ENCODE peak calls at places on chromosomes 13 and 19, in nine cellular contexts. T is stomach, Q is pancreas, U is tibial artery, E is fibroblast of pulmonary artery, A is lower lobe of right lung, D is cardiac muscle cell, X is suprapubic skin, K is progenitor cell of endocrine pancreas. S is an unnamed sample.

GRCh38 chr13:29810898-29811297 is 39.5 kb downstream of the UBL3 start:
- DNase-seq in T (no peak), Q (no peak), U (no peak), E (no peak), A (no peak), D (no peak), X (no peak), K (no peak), S (no peak)

GRCh38 chr13:80873589-80873988 is 532.7 kb upstream of the SPRY2 start:
- DNase-seq in T (no peak), Q (no peak), U (no peak), E (no peak), A (no peak), D (no peak), X (no peak), K (no peak), S (no peak)

GRCh38 chr19:38213911-38214625 is 10.0 kb downstream of the DPF1 start:
- DNase-seq in T (no peak), Q (no peak), U (no peak), E (peak), A (no peak), D (peak), X (no peak), K (no peak), S (no peak)

GRCh38 chr13:20389696-20390525 is 135.7 kb downstream of the CRYL1 start:
- DNase-seq in T (no peak), Q (no peak), U (no peak), E (no peak), A (no peak), D (peak), X (no peak), K (no peak), S (no peak)

GRCh38 chr19:55067869-55068268 is 4.9 kb upstream of the RDH13 start:
- DNase-seq in T (no peak), Q (no peak), U (no peak), E (no peak), A (no peak), D (no peak), X (no peak), K (no peak), S (no peak)

GRCh38 chr13:50161052-50161451 is 145.8 kb downstream of the KCNRG start:
- DNase-seq in T (no peak), Q (no peak), U (no peak), E (peak), A (no peak), D (peak), X (no peak), K (no peak), S (no peak)

GRCh38 chr19:24166055-24166454 is 79.1 kb downstream of the ZNF254 start:
- DNase-seq in T (no peak), Q (no peak), U (no peak), E (peak), A (no peak), D (peak), X (no peak), K (no peak), S (no peak)

GRCh38 chr13:79196366-79196765 is 209.7 kb downstream of the RBM26 start:
- DNase-seq in T (no peak), Q (no peak), U (no peak), E (no peak), A (no peak), D (no peak), X (no peak), K (no peak), S (no peak)

GRCh38 chr19:1236566-1236965 is 1.2 kb downstream of the CBARP start:
- DNase-seq in T (no peak), Q (no peak), U (no peak), E (no peak), A (no peak), D (no peak), X (no peak), K (no peak), S (no peak)

GRCh38 chr19:5131866-5132561 is 163.1 kb downstream of the KDM4B start:
- DNase-seq in T (no peak), Q (no peak), U (no peak), E (no peak), A (no peak), D (no peak), X (no peak), K (peak), S (no peak)

GRCh38 chr13:44903596-44903995 is 85.7 kb downstream of the NUFIP1 start:
- DNase-seq in T (peak), Q (peak), U (peak), E (peak), A (peak), D (peak), X (peak), K (no peak), S (no peak)

GRCh38 chr19:35202722-35203674 is 25.5 kb downstream of the FAM187B start:
- DNase-seq in T (no peak), Q (no peak), U (no peak), E (no peak), A (no peak), D (no peak), X (no peak), K (no peak), S (no peak)

GRCh38 chr13:63163903-63164302 is 1748.3 kb upstream of the PCDH20 start:
- DNase-seq in T (no peak), Q (no peak), U (no peak), E (no peak), A (no peak), D (no peak), X (no peak), K (no peak), S (no peak)

GRCh38 chr19:18119243-18120105 is 21.9 kb downstream of the MAST3 start:
- DNase-seq in T (no peak), Q (no peak), U (no peak), E (no peak), A (no peak), D (no peak), X (no peak), K (no peak), S (no peak)

GRCh38 chr19:18118420-18119242 is 21.1 kb downstream of the MAST3 start:
- DNase-seq in T (no peak), Q (no peak), U (no peak), E (peak), A (no peak), D (no peak), X (no peak), K (no peak), S (no peak)

GRCh38 chr19:18117364-18117691 is 19.8 kb downstream of the MAST3 start:
- DNase-seq in T (no peak), Q (no peak), U (no peak), E (no peak), A (no peak), D (no peak), X (no peak), K (no peak), S (no peak)

GRCh38 chr19:18120127-18120526 is 22.5 kb downstream of the MAST3 start:
- DNase-seq in T (no peak), Q (no peak), U (no peak), E (no peak), A (no peak), D (no peak), X (no peak), K (no peak), S (no peak)

DNA sequence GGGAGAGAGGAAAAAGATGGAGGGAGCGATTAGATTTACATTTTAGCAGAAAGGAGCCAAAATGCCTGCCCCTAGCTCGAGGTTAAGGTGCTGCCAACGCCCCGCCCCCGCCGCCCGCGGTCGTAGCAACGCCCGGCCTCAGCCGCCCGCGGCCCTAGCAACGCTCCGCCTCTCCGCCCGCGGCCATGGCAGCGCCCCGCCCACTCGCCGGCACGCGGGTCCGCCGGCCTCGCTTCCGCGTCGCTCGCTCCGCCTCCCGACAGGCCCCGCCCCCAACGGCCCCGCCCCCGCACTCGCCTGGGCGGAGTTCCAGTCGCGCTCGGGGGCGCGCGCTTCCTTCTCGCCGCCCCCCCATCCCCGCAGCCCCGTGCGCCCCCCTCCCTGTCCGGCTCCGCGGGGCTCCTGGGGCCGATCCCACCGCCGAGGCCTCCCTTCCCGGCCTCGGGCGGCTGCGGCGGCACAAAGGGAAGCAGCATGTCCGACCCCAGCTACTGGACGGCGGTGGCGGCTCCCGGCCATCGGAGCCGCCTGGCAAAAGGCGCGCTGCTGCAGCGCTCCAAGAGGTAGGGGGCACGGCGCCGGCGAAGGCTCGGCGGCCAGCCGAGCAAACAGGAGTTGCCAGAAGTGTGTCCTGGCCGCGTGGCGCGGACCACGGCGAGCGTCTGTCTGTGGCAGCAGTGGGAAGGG is 20.3 kb downstream of the MAST3 start:
- DNase-seq in T (peak), Q (peak), U (peak), E (peak), A (peak), D (peak), X (peak), K (peak), S (peak)
- TF ChIP-seq CTCF in T (no peak), Q (no peak), U (no peak), E (no peak), A (no peak), D (no peak), X (no peak), K (peak), S (no peak)

GRCh38 chr13:75760182-75760981 is 124.3 kb downstream of the LMO7 start:
- DNase-seq in T (peak), Q (peak), U (no peak), E (no peak), A (peak), D (no peak), X (no peak), K (no peak), S (no peak)
- TF ChIP-seq CTCF in T (peak), Q (no peak), U (no peak), E (no peak), A (peak), D (no peak), X (peak), K (peak), S (no peak)

GRCh38 chr19:10894911-10895213 is 23.5 kb downstream of the CARM1 start:
- DNase-seq in T (no peak), Q (no peak), U (no peak), E (no peak), A (no peak), D (no peak), X (no peak), K (no peak), S (no peak)
- TF ChIP-seq CTCF in T (no peak), Q (no peak), U (no peak), E (no peak), A (no peak), D (no peak), X (no peak), K (no peak), S (no peak)

GRCh38 chr13:100630564-100630963 is 42.0 kb upstream of the GGACT start:
- DNase-seq in T (no peak), Q (no peak), U (no peak), E (no peak), A (no peak), D (no peak), X (no peak), K (no peak), S (no peak)
- TF ChIP-seq CTCF in T (no peak), Q (no peak), U (no peak), E (no peak), A (no peak), D (no peak), X (no peak), K (no peak), S (no peak)

GRCh38 chr13:48264052-48264451 is 31.0 kb downstream of the ITM2B start:
- DNase-seq in T (no peak), Q (no peak), U (no peak), E (no peak), A (no peak), D (no peak), X (no peak), K (no peak), S (no peak)
- TF ChIP-seq CTCF in T (no peak), Q (no peak), U (no peak), E (no peak), A (no peak), D (no peak), X (no peak), K (no peak), S (no peak)

DNA sequence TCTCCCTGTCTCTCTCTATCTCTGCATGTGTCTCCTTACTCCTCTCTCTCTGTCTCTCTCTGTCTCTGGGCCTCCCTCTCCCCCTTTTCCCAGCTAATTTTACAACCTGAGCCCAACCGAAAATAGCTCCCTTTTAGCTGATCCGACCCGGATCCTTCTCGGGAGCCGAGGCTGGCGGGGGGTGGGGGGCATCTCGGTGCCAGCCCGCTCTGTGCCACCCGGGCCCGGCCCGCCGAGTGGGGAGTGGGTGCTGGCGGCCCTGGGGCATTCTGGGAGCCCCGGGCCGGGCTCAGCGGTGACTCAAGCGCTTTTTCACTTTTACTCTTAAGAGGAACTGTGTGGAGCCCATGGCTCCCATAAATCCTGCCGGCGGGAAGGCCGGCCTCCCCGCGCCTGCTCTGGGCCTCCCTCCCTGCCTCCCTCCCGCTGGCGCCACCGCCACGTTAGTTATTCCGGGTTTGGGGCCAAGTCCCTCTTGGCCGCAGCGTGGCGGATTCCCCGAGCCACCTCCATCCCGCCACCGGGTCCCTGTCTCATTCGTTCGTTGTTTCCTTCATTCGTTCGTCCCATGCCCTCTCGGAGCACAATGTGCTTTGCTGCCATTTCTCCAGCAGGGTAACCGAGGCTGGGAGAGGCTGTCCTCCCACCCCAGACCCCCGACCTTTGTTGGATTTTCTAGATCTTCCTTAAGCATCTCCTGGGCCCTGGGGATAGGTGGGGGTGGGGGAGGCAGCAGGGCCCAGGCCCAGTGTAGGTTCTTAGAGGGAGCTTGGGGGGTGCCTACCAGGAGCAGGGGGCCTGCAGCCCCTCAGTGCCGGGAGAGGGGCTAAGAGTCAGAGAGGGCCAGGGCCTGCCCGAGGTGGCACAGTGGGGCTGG is 3.2 kb downstream of the NFIC start:
- DNase-seq in T (peak), Q (peak), U (peak), E (peak), A (peak), D (peak), X (no peak), K (no peak), S (no peak)
- TF ChIP-seq CTCF in T (no peak), Q (no peak), U (peak), E (no peak), A (no peak), D (peak), X (no peak), K (no peak), S (no peak)

GRCh38 chr19:29889702-29890101 is 52.3 kb upstream of the URI1 start:
- DNase-seq in T (no peak), Q (no peak), U (no peak), E (no peak), A (no peak), D (no peak), X (no peak), K (no peak), S (no peak)

GRCh38 chr19:29890392-29890791 is 51.6 kb upstream of the URI1 start:
- DNase-seq in T (no peak), Q (no peak), U (no peak), E (no peak), A (no peak), D (no peak), X (no peak), K (no peak), S (no peak)

GRCh38 chr19:29886535-29886934 is 55.5 kb upstream of the URI1 start:
- DNase-seq in T (peak), Q (no peak), U (no peak), E (no peak), A (no peak), D (no peak), X (no peak), K (no peak), S (no peak)

GRCh38 chr19:29884466-29884865 is 57.6 kb upstream of the URI1 start:
- DNase-seq in T (no peak), Q (no peak), U (no peak), E (no peak), A (no peak), D (no peak), X (no peak), K (no peak), S (no peak)

DNA sequence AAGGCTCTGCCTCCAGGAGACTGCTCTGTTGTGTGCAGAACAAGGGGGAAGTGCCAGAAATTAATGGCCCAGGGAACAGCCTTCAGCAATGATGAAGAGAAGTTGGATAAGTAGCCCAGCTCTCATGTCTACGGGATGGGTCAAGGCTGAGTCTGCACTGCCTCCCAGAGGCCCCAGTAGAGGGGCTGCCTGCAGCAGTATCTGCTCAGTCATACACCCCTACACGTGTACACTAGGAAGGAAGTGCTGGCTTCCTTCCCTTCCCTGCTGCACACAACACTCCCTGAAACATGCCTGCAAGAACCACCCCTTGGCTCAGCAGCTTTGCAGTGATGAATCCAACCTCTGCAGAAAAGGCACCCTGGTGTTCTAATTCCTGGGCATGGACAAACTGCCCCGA is 54.5 kb upstream of the URI1 start:
- DNase-seq in T (peak), Q (no peak), U (no peak), E (peak), A (no peak), D (peak), X (no peak), K (no peak), S (peak)
- TF ChIP-seq CTCF in T (no peak), Q (no peak), U (no peak), E (no peak), A (no peak), D (no peak), X (no peak), K (no peak), S (no peak)

S was measured in endothelial cell.